ENCODE peak calls at places on chromosomes 11 and 22, in six cellular contexts. H is activated CD8-positive, alpha-beta memory T cell treated with anti-CD3 and anti-CD28 coated beads for 4 hours; E is H7; O is CD4-positive, alpha-beta T cell; K is NCI-H1930; B is HS-5. Q is an unnamed sample.

GRCh38 chr11:64531906-64532312 is 59.1 kb upstream of the SLC22A12 start:
- DNase-seq in O (no peak), H (no peak), K (no peak), E (peak), B (no peak), Q (no peak)

GRCh38 chr11:19601235-19601634 is 111.4 kb upstream of the NAV2 start:
- DNase-seq in H (no peak), E (no peak), B (no peak), O (no peak), K (no peak), Q (no peak)

GRCh38 chr11:57456960-57457642 is 3.2 kb upstream of the RTN4RL2 start:
- DNase-seq in K (peak), O (peak), B (peak), H (no peak), E (peak), Q (peak)

GRCh38 chr11:61163714-61164609 is 2.7 kb upstream of the VPS37C start:
- DNase-seq in E (peak), O (no peak), H (no peak), K (no peak), B (no peak), Q (peak)

GRCh38 chr22:28053871-28054621 is 135.0 kb upstream of the PITPNB start:
- DNase-seq in B (no peak), K (no peak), O (no peak), H (no peak), E (no peak), Q (no peak)

GRCh38 chr11:117551761-117552343 is 224.2 kb downstream of the CEP164 start:
- DNase-seq in H (no peak), K (no peak), O (no peak), E (peak), B (no peak), Q (no peak)

GRCh38 chr22:38450234-38450797 is 4.7 kb downstream of the KCNJ4 start:
- DNase-seq in B (no peak), K (no peak), H (no peak), E (no peak), O (no peak), Q (no peak)

GRCh38 chr22:23762866-23763578 is at the start of gene C22orf15:
- DNase-seq in H (no peak), O (no peak), B (no peak), E (peak), K (no peak), Q (no peak)

GRCh38 chr11:17552392-17553248 is 5.6 kb downstream of the OTOG start:
- DNase-seq in K (no peak), E (no peak), B (no peak), H (no peak), O (no peak), Q (no peak)

GRCh38 chr11:73645570-73645969 is 811 bp upstream of the PLEKHB1 start:
- DNase-seq in B (no peak), K (no peak), O (no peak), H (no peak), E (peak), Q (no peak)

GRCh38 chr11:60130496-60130895 is 42.0 kb downstream of the MS4A2 start:
- DNase-seq in O (no peak), B (peak), K (no peak), H (no peak), E (peak), Q (peak)

GRCh38 chr11:16402654-16403447 is 46.5 kb upstream of the SOX6 start:
- DNase-seq in H (no peak), E (peak), O (no peak), B (no peak), K (no peak), Q (no peak)

GRCh38 chr22:26043031-26043430 is 126.2 kb upstream of the SEZ6L start:
- DNase-seq in B (no peak), K (no peak), E (no peak), O (no peak), H (no peak), Q (no peak)

GRCh38 chr11:61142424-61142823 is 18.8 kb downstream of the VPS37C start:
- DNase-seq in E (peak), K (no peak), H (no peak), O (no peak), B (no peak), Q (no peak)

GRCh38 chr11:127862406-127862805 is 725.0 kb downstream of the ETS1 start:
- DNase-seq in B (peak), O (no peak), K (no peak), H (no peak), E (no peak), Q (no peak)

GRCh38 chr11:74680703-74681531 is 50.3 kb downstream of the CHRDL2 start:
- DNase-seq in O (no peak), K (no peak), H (no peak), B (no peak), E (no peak), Q (no peak)

GRCh38 chr11:3177931-3178330 is 12.8 kb upstream of the OSBPL5 start:
- DNase-seq in E (no peak), H (no peak), O (no peak), K (no peak), B (no peak), Q (no peak)

GRCh38 chr11:109490953-109491733 is 69.2 kb downstream of the C11orf87 start:
- DNase-seq in K (no peak), B (no peak), O (no peak), H (no peak), E (no peak), Q (no peak)

GRCh38 chr11:57512646-57513445 is 2.7 kb downstream of the SLC43A1 start:
- DNase-seq in E (no peak), B (no peak), K (no peak), O (no peak), H (no peak), Q (no peak)

GRCh38 chr11:88535916-88536547 is 198.5 kb upstream of the CTSC start:
- DNase-seq in E (no peak), H (no peak), K (no peak), O (no peak), B (peak), Q (no peak)

GRCh38 chr11:33557201-33557600 is 143.4 kb downstream of the C11orf91 start:
- DNase-seq in E (no peak), K (no peak), B (peak), H (no peak), O (no peak), Q (no peak)

GRCh38 chr11:38476808-38477565 is 1879.0 kb upstream of the RAG2 start:
- DNase-seq in E (no peak), B (no peak), O (no peak), H (no peak), K (no peak), Q (no peak)

GRCh38 chr22:50189184-50189848 is 3.6 kb downstream of the TRABD start:
- DNase-seq in K (no peak), H (no peak), B (no peak), E (no peak), O (no peak), Q (peak)

GRCh38 chr11:45895553-45896259 is 10.3 kb downstream of the MAPK8IP1 start:
- DNase-seq in E (peak), K (no peak), H (no peak), B (no peak), O (no peak), Q (no peak)

GRCh38 chr11:30583505-30584280 is 2.5 kb downstream of the MPPED2 start:
- DNase-seq in E (peak), K (no peak), B (no peak), H (no peak), O (no peak), Q (peak)

GRCh38 chr11:5233268-5233667 is 1.0 kb downstream of the HBD start:
- DNase-seq in H (no peak), K (no peak), E (no peak), B (no peak), O (no peak), Q (no peak)

GRCh38 chr11:8237453-8237852 is 26.2 kb downstream of the LMO1 start:
- DNase-seq in B (no peak), H (no peak), O (no peak), K (no peak), E (no peak), Q (no peak)

GRCh38 chr22:24104307-24105017 is 76.8 kb upstream of the SUSD2 start:
- DNase-seq in O (no peak), K (no peak), H (no peak), B (no peak), E (no peak), Q (no peak)

GRCh38 chr22:45604239-45604711 is 67.4 kb upstream of the ATXN10 start:
- DNase-seq in E (no peak), B (no peak), H (no peak), O (no peak), K (no peak), Q (peak)

GRCh38 chr11:95074806-95075563 is 8.3 kb downstream of the SRSF8 start:
- DNase-seq in H (no peak), B (no peak), O (no peak), K (no peak), E (no peak), Q (peak)

GRCh38 chr22:31630331-31631329 is 31.4 kb downstream of the PISD start:
- DNase-seq in O (peak), B (peak), K (no peak), H (peak), E (peak), Q (peak)

GRCh38 chr11:2913029-2913431 is 16.2 kb downstream of the PHLDA2 start:
- DNase-seq in H (no peak), O (no peak), K (no peak), B (no peak), E (peak), Q (no peak)

GRCh38 chr22:39932918-39933649 is 27.1 kb upstream of the TMA7B start:
- DNase-seq in O (no peak), H (no peak), E (peak), K (no peak), B (no peak), Q (no peak)

GRCh38 chr22:49211176-49211575 is 616.5 kb downstream of the BRD1 start:
- DNase-seq in H (no peak), E (peak), B (no peak), O (no peak), K (no peak), Q (no peak)

GRCh38 chr11:116033931-116034553 is 529.8 kb upstream of the CADM1 start:
- DNase-seq in E (no peak), B (no peak), K (no peak), H (no peak), O (no peak), Q (no peak)

GRCh38 chr11:19962795-19963163 is 197.5 kb downstream of the DBX1 start:
- DNase-seq in E (no peak), K (no peak), B (peak), O (no peak), H (no peak), Q (no peak)

GRCh38 chr11:117663826-117664225 is 133.2 kb downstream of the DSCAML1 start:
- DNase-seq in B (no peak), K (no peak), H (no peak), E (no peak), O (no peak), Q (no peak)

Q was measured in adrenal gland.